ENCODE peak calls at places on chromosomes 13 and 19, in six cellular contexts. One of them, this sample, is unnamed.

GRCh38 chr13:77918391-77919261 is at the start of gene EDNRB:
- DNase-seq in A549: peak
- DNase-seq in H1: peak
- DNase-seq in HepG2: no peak
- DNase-seq in GM12878: no peak
- DNase-seq in K562: no peak
- DNase-seq in this sample: peak

GRCh38 chr19:6753178-6754031 is 13.8 kb downstream of the SH2D3A start:
- DNase-seq in H1: peak
- DNase-seq in GM12878: peak
- DNase-seq in HepG2: peak
- DNase-seq in K562: peak
- DNase-seq in A549: peak
- DNase-seq in this sample: peak

GRCh38 chr13:43861863-43862262 is 17.7 kb downstream of the CCDC122 start:
- DNase-seq in K562: no peak
- DNase-seq in H1: no peak
- DNase-seq in A549: no peak
- DNase-seq in HepG2: no peak
- DNase-seq in GM12878: no peak
- DNase-seq in this sample: no peak

GRCh38 chr13:66689628-66690027 is 540.5 kb downstream of the PCDH9 start:
- DNase-seq in K562: no peak
- DNase-seq in H1: no peak
- DNase-seq in A549: no peak
- DNase-seq in GM12878: no peak
- DNase-seq in HepG2: no peak
- DNase-seq in this sample: no peak

GRCh38 chr19:1591421-1592022 is 1.1 kb downstream of the MBD3 start:
- DNase-seq in H1: no peak
- DNase-seq in K562: no peak
- DNase-seq in GM12878: no peak
- DNase-seq in A549: no peak
- DNase-seq in HepG2: no peak
- DNase-seq in this sample: no peak

GRCh38 chr13:86788624-86789023 is 882.5 kb upstream of the SLITRK5 start:
- DNase-seq in A549: no peak
- DNase-seq in HepG2: no peak
- DNase-seq in H1: no peak
- DNase-seq in K562: no peak
- DNase-seq in GM12878: no peak
- DNase-seq in this sample: no peak

GRCh38 chr13:49681837-49682236 is 9.4 kb downstream of the EBPL start:
- DNase-seq in H1: no peak
- DNase-seq in K562: no peak
- DNase-seq in HepG2: no peak
- DNase-seq in GM12878: no peak
- DNase-seq in A549: no peak
- DNase-seq in this sample: no peak

GRCh38 chr19:12766051-12766521 is 9.3 kb downstream of the HOOK2 start:
- DNase-seq in K562: peak
- DNase-seq in H1: peak
- DNase-seq in GM12878: no peak
- DNase-seq in A549: peak
- DNase-seq in HepG2: peak
- DNase-seq in this sample: peak

GRCh38 chr19:38003427-38004099 is 96.6 kb downstream of the SIPA1L3 start:
- DNase-seq in H1: peak
- DNase-seq in K562: no peak
- DNase-seq in GM12878: peak
- DNase-seq in HepG2: no peak
- DNase-seq in A549: no peak
- DNase-seq in this sample: peak

GRCh38 chr13:52686381-52686780 is 33.7 kb downstream of the SUGT1 start:
- DNase-seq in A549: no peak
- DNase-seq in HepG2: no peak
- DNase-seq in GM12878: no peak
- DNase-seq in K562: no peak
- DNase-seq in H1: no peak
- DNase-seq in this sample: no peak

GRCh38 chr19:50660083-50660366 is 10.8 kb downstream of the C19orf81 start:
- DNase-seq in A549: no peak
- DNase-seq in H1: no peak
- DNase-seq in GM12878: no peak
- DNase-seq in K562: no peak
- DNase-seq in HepG2: no peak
- DNase-seq in this sample: no peak

GRCh38 chr13:111480503-111480902 is 160.1 kb downstream of the TEX29 start:
- DNase-seq in GM12878: no peak
- DNase-seq in HepG2: no peak
- DNase-seq in H1: no peak
- DNase-seq in K562: no peak
- DNase-seq in A549: no peak
- DNase-seq in this sample: no peak

GRCh38 chr19:3852614-3853254 is 16.1 kb downstream of the ZFR2 start:
- DNase-seq in A549: peak
- DNase-seq in HepG2: peak
- DNase-seq in GM12878: no peak
- DNase-seq in H1: peak
- DNase-seq in K562: peak
- DNase-seq in this sample: peak

GRCh38 chr13:48403929-48404328 is 9.0 kb downstream of the LPAR6 start:
- DNase-seq in K562: no peak
- DNase-seq in GM12878: no peak
- DNase-seq in H1: no peak
- DNase-seq in HepG2: no peak
- DNase-seq in A549: no peak
- DNase-seq in this sample: no peak

GRCh38 chr19:41886761-41887710 is 4.1 kb downstream of the ARHGEF1 start:
- DNase-seq in K562: no peak
- DNase-seq in GM12878: no peak
- DNase-seq in H1: no peak
- DNase-seq in HepG2: no peak
- DNase-seq in A549: no peak
- DNase-seq in this sample: peak

GRCh38 chr13:19882231-19882630 is 18.8 kb upstream of the ZMYM5 start:
- DNase-seq in A549: no peak
- DNase-seq in K562: no peak
- DNase-seq in HepG2: no peak
- DNase-seq in H1: no peak
- DNase-seq in GM12878: no peak
- DNase-seq in this sample: no peak

GRCh38 chr13:40452038-40452666 is 214.3 kb downstream of the FOXO1 start:
- DNase-seq in H1: no peak
- DNase-seq in GM12878: no peak
- DNase-seq in A549: no peak
- DNase-seq in HepG2: no peak
- DNase-seq in K562: no peak
- DNase-seq in this sample: peak

GRCh38 chr13:50485979-50486935 is 357.2 kb downstream of the DLEU7 start:
- DNase-seq in A549: no peak
- DNase-seq in HepG2: no peak
- DNase-seq in K562: no peak
- DNase-seq in H1: no peak
- DNase-seq in GM12878: no peak
- DNase-seq in this sample: no peak

GRCh38 chr13:39144941-39145533 is 106.8 kb downstream of the NHLRC3 start:
- DNase-seq in GM12878: no peak
- DNase-seq in H1: peak
- DNase-seq in K562: peak
- DNase-seq in HepG2: no peak
- DNase-seq in A549: peak
- DNase-seq in this sample: peak

DNA sequence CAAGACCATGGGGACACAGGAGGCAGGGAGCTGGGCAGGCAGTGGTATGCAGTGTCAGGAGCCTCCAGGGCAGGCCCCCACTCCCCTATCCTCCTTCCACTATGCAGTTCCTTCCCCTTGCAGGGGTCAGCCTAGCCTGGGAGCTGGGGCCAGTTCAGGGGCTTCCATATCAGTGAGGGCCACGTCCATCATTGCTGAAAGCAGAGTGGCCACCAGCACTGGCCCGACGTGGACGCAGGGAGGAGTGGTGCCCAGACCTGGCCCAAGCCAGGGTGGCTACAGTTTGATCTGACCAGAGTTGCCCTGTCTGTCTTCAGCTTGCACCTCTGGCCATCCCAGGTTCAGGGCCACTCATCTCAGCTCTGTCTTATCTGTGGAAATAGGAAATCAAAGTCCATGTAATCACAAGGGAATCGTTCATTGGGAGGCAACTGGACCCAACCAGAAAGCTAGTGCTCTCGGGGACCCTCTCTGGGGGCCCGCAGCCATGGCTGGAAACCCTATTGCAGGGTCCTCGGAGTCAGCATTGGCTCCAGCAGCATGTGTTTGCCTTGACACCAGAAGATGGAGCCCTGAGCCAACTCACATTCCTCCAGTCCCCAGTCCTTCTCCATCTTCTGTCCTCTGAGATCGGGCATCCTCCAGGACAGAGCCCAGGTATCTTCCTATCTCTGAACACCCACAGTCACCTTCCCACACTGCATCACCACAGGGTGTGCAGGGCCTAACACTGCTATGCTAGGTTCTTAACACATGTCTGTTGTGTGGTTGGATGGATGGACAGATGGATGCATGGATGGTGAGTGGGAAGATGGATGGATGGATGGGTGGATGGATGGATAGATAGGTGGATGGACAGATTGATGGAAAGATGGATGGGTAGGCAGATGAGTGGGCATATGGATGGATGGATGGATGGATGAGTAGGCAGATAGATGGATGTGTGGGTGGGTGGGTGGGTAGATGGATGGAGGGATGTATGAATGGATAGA is 75.7 kb upstream of the KCTD15 start:
- DNase-seq in HepG2: peak
- DNase-seq in GM12878: no peak
- DNase-seq in A549: no peak
- DNase-seq in K562: peak
- DNase-seq in H1: no peak
- DNase-seq in this sample: no peak
- TF ChIP-seq CTCF in HepG2: peak
- TF ChIP-seq CTCF in GM12878: no peak
- TF ChIP-seq CTCF in A549: no peak
- TF ChIP-seq CTCF in K562: peak
- TF ChIP-seq CTCF in H1: no peak
- TF ChIP-seq CTCF in this sample: no peak

GRCh38 chr19:14383898-14384669 is 2.8 kb downstream of the ADGRE5 start:
- DNase-seq in K562: peak
- DNase-seq in GM12878: no peak
- DNase-seq in A549: no peak
- DNase-seq in HepG2: no peak
- DNase-seq in H1: no peak
- DNase-seq in this sample: peak
- TF ChIP-seq MAX in K562: no peak
- TF ChIP-seq MAX in GM12878: no peak
- TF ChIP-seq MAX in A549: no peak
- TF ChIP-seq MAX in HepG2: no peak
- TF ChIP-seq MAX in H1: no peak
- TF ChIP-seq MAX in this sample: no peak

GRCh38 chr19:16111909-16112752 is 442 bp downstream of the RAB8A start:
- DNase-seq in HepG2: no peak
- DNase-seq in H1: no peak
- DNase-seq in GM12878: no peak
- DNase-seq in K562: no peak
- DNase-seq in A549: no peak
- DNase-seq in this sample: no peak
- TF ChIP-seq POLR2A in HepG2: peak
- TF ChIP-seq POLR2A in H1: no peak
- TF ChIP-seq POLR2A in GM12878: peak
- TF ChIP-seq POLR2A in K562: peak
- TF ChIP-seq POLR2A in A549: no peak
- TF ChIP-seq POLR2A in this sample: peak

DNA sequence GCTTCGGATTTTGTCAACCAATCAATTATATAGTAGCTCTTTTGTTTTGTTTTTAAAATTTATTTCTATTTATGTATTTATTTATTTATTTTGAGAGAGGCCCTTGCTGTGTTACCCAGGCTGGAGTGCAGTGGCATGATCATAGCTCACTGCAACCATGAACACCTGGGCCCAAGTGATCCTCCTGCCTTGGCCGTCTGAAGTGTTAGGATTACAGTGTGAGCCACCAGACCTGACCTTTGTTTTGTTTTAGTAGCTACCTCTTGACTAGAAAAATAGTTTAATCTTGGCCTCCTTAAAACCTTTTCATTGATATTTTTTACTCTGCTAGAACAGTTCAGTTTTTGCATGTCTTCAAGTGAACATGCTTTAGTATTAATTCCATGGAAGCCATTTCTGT is 15.1 kb downstream of the GARRE1 start:
- DNase-seq in A549: no peak
- DNase-seq in K562: no peak
- DNase-seq in GM12878: no peak
- DNase-seq in HepG2: no peak
- DNase-seq in H1: no peak
- DNase-seq in this sample: no peak
- TF ChIP-seq CTCF in A549: no peak
- TF ChIP-seq CTCF in K562: no peak
- TF ChIP-seq CTCF in GM12878: no peak
- TF ChIP-seq CTCF in HepG2: no peak
- TF ChIP-seq CTCF in H1: no peak
- TF ChIP-seq CTCF in this sample: no peak

GRCh38 chr19:16589917-16590316 is 17.7 kb upstream of the SLC35E1 start:
- DNase-seq in K562: no peak
- DNase-seq in H1: no peak
- DNase-seq in HepG2: no peak
- DNase-seq in GM12878: no peak
- DNase-seq in A549: no peak
- DNase-seq in this sample: peak

GRCh38 chr19:16586477-16586871 is 14.3 kb upstream of the SLC35E1 start:
- DNase-seq in H1: no peak
- DNase-seq in K562: no peak
- DNase-seq in GM12878: no peak
- DNase-seq in HepG2: no peak
- DNase-seq in A549: no peak
- DNase-seq in this sample: no peak

GRCh38 chr19:16587031-16588023 is 15.1 kb upstream of the SLC35E1 start:
- DNase-seq in HepG2: no peak
- DNase-seq in K562: no peak
- DNase-seq in A549: no peak
- DNase-seq in H1: no peak
- DNase-seq in GM12878: peak
- DNase-seq in this sample: peak

GRCh38 chr19:16588824-16589577 is 16.8 kb upstream of the SLC35E1 start:
- DNase-seq in GM12878: no peak
- DNase-seq in H1: no peak
- DNase-seq in HepG2: no peak
- DNase-seq in K562: no peak
- DNase-seq in A549: no peak
- DNase-seq in this sample: no peak

GRCh38 chr19:16588089-16588823 is 16.0 kb upstream of the SLC35E1 start:
- DNase-seq in GM12878: peak
- DNase-seq in H1: no peak
- DNase-seq in A549: no peak
- DNase-seq in HepG2: no peak
- DNase-seq in K562: peak
- DNase-seq in this sample: peak
- TF ChIP-seq MAX in GM12878: peak
- TF ChIP-seq MAX in H1: no peak
- TF ChIP-seq MAX in A549: no peak
- TF ChIP-seq MAX in HepG2: no peak
- TF ChIP-seq MAX in K562: peak
- TF ChIP-seq MAX in this sample: peak

This sample was measured in NB4.